ENCODE peak calls at places on chromosomes 2 and 18, in ten cellular contexts. E, U, V, G, T, S, B, X, I and N are unnamed samples.
A peak's percentile ranks its signal among the peaks of the same experiment; 100 is the strongest.

GRCh38 chr2:73830871-73831401 is 2.2 kb downstream of the STAMBP start:
- DNase-seq in S (no peak), B (peak; percentile 99), I (no peak), G (no peak), E (no peak), V (no peak), T (no peak), X (no peak), U (no peak), N (peak; percentile 94)

GRCh38 chr2:60925994-60926750 is 44.8 kb downstream of the REL start:
- DNase-seq in S (no peak), I (no peak), U (peak; percentile 13), V (no peak), X (no peak), E (peak; percentile 26), G (no peak), T (no peak), B (peak; percentile 43), N (no peak)

GRCh38 chr2:232871835-232872736 is 2.0 kb downstream of the SNORC start:
- DNase-seq in U (no peak), I (peak; percentile 19), E (no peak), G (no peak), T (no peak), B (no peak), V (peak; percentile 40), S (peak; percentile 81), X (no peak), N (no peak)

GRCh38 chr2:201975964-201976612 is 57.6 kb upstream of the FZD7 start:
- DNase-seq in U (no peak), V (no peak), E (no peak), G (no peak), X (no peak), S (no peak), I (no peak), T (no peak), B (no peak), N (no peak)

GRCh38 chr2:181152221-181152620 is 171.8 kb downstream of the UBE2E3 start:
- DNase-seq in V (no peak), U (no peak), I (no peak), T (no peak), B (peak; percentile 33), X (no peak), E (no peak), G (no peak), S (no peak), N (no peak)

GRCh38 chr2:110948027-110948687 is 172.6 kb upstream of the BCL2L11 start:
- DNase-seq in E (peak; percentile 72), G (no peak), U (no peak), T (no peak), S (no peak), X (peak; percentile 7), I (no peak), B (no peak), V (no peak), N (no peak)

GRCh38 chr18:63342206-63342605 is 22.6 kb upstream of the BCL2 start:
- DNase-seq in X (peak; percentile 40), G (no peak), S (no peak), B (peak; percentile 22), U (peak; percentile 63), T (no peak), I (no peak), E (peak; percentile 46), V (no peak), N (no peak)

GRCh38 chr2:71348302-71348701 is 16.7 kb downstream of the ZNF638 start:
- DNase-seq in G (no peak), I (no peak), U (peak; percentile 32), E (peak; percentile 60), V (no peak), T (no peak), B (peak; percentile 40), X (no peak), S (no peak), N (no peak)

GRCh38 chr2:197708331-197708730 is 3.2 kb downstream of the MARS2 start:
- DNase-seq in S (no peak), U (peak; percentile 42), X (no peak), G (no peak), E (peak; percentile 20), B (peak; percentile 74), V (no peak), T (no peak), I (no peak), N (peak; percentile 10)

GRCh38 chr2:140650825-140651224 is 1480.0 kb downstream of the LRP1B start:
- DNase-seq in B (peak; percentile 65), T (no peak), X (no peak), V (no peak), G (no peak), U (no peak), E (no peak), I (no peak), S (no peak), N (no peak)

GRCh38 chr2:232365621-232366321 is 12.8 kb upstream of the ALPP start:
- DNase-seq in X (no peak), E (peak; percentile 63), T (no peak), I (no peak), S (peak; percentile 51), U (peak; percentile 80), G (no peak), B (peak; percentile 56), V (peak; percentile 37), N (no peak)

GRCh38 chr2:53593891-53594585 is 173.6 kb upstream of the CHAC2 start:
- DNase-seq in S (no peak), I (no peak), V (no peak), G (no peak), U (no peak), T (no peak), X (no peak), B (peak; percentile 92), E (no peak), N (peak; percentile 29)

GRCh38 chr2:120802161-120802560 is 66.5 kb downstream of the GLI2 start:
- DNase-seq in G (no peak), B (peak; percentile 72), S (peak; percentile 83), U (no peak), V (no peak), X (peak; percentile 22), I (peak; percentile 40), E (no peak), T (no peak), N (no peak)

GRCh38 chr2:37306024-37306423 is 18.6 kb downstream of the PRKD3 start:
- DNase-seq in V (no peak), G (no peak), B (no peak), I (no peak), U (peak; percentile 78), T (no peak), S (no peak), X (no peak), E (peak; percentile 23), N (no peak)
- H3K27ac ChIP-seq in V (no peak overlapping the region), G (no peak overlapping the region), B (no peak overlapping the region), I (no peak overlapping the region), U (no peak overlapping the region), T (no peak overlapping the region), S (no peak overlapping the region), X (no peak overlapping the region), E (no peak overlapping the region), N (no peak overlapping the region)

DNA sequence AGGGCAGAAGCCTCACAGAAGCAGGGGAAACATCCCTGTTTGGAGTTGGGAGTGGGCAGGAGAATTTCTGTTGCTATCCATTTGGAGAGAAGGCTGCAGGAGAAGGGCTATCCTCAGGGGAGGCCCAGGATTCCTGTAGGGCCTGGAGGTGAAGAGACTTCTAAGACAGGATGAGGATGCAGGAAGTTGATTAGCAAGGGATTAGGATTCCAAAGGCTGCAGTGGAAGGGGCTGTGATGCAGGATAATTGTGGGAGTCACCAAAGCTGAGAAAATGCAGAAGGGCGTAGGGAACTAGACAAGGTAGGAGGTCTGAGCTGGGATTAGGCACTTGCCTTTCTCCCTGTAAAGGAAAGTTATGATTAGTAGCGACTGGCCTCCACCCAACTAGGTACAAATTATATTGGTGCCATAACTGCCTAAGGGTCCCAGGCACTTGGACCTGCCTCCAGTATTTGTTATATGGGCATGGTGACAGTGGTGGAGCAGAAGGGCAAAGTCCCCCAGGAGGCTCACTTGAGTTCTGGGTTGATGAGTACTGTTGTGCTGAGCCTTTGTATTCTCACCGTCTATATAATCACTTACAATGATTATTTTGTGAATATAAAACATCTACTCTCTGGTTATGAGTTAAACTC is 96.4 kb upstream of the MSTN start:
- DNase-seq in E (no peak), V (peak; percentile 54), I (no peak), B (no peak), S (no peak), X (no peak), T (no peak), U (peak; percentile 88), G (no peak), N (no peak)
- H3K27ac ChIP-seq in E (no peak overlapping the region), V (no peak overlapping the region), I (no peak overlapping the region), B (no peak overlapping the region), S (peak overlapping the region; percentile 34), X (no peak overlapping the region), T (no peak overlapping the region), U (no peak overlapping the region), G (no peak overlapping the region), N (peak overlapping the region; percentile 35)

DNA sequence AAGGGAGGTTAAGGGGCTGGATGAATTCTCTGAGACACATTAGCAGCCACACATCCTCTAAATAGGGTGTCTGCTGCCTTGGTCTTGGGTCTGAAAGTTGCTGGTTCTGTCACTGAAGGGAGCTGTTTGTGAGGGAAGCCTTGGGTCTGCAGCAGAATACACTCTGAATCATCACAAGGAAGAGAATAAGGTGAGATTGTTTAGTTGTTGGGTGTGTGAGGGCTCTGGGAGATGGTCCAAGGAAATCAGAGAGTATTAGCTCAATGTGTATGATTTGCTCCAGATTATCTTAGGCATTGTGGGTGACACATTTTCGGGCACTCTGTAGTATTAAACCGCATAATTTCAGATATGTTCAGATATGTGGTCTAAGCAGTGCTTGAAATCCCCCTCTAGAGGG is 548.5 kb downstream of the SLC4A3 start:
- DNase-seq in U (no peak), T (no peak), E (no peak), I (no peak), S (no peak), B (peak; percentile 23), X (no peak), G (no peak), V (no peak), N (no peak)
- H3K27ac ChIP-seq in U (no peak overlapping the region), T (no peak overlapping the region), E (no peak overlapping the region), I (no peak overlapping the region), S (no peak overlapping the region), B (no peak overlapping the region), X (no peak overlapping the region), G (no peak overlapping the region), V (no peak overlapping the region), N (no peak overlapping the region)

GRCh38 chr2:160434254-160434948 is 59.2 kb downstream of the RBMS1 start:
- DNase-seq in G (no peak), X (no peak), S (no peak), I (no peak), V (no peak), E (no peak), B (no peak), T (no peak), U (no peak), N (no peak)

GRCh38 chr2:160430001-160430344 is 63.6 kb downstream of the RBMS1 start:
- DNase-seq in S (no peak), B (no peak), E (no peak), V (no peak), G (no peak), T (no peak), I (no peak), X (no peak), U (no peak), N (no peak)

GRCh38 chr2:160433466-160434172 is 60.0 kb downstream of the RBMS1 start:
- DNase-seq in V (no peak), G (no peak), B (no peak), X (no peak), S (no peak), U (no peak), E (peak; percentile 23), I (no peak), T (no peak), N (no peak)

GRCh38 chr2:160431441-160431840 is 62.2 kb downstream of the RBMS1 start:
- DNase-seq in V (no peak), E (no peak), S (no peak), X (no peak), G (no peak), T (no peak), I (no peak), B (no peak), U (no peak), N (no peak)

GRCh38 chr2:160432633-160433032 is 61.0 kb downstream of the RBMS1 start:
- DNase-seq in T (no peak), V (no peak), I (no peak), S (no peak), B (peak; percentile 83), U (peak; percentile 57), G (no peak), E (no peak), X (no peak), N (no peak)
- H3K27ac ChIP-seq in T (no peak overlapping the region), V (no peak overlapping the region), I (no peak overlapping the region), S (no peak overlapping the region), B (no peak overlapping the region), U (no peak overlapping the region), G (no peak overlapping the region), E (no peak overlapping the region), X (no peak overlapping the region), N (peak overlapping the region; percentile 87)